ENCODE peak calls at places on chromosomes 16 and 17, in eight cellular contexts. E, A, T, W, U, Q, O and H are unnamed samples.

GRCh38 chr16:14050297-14051027 is 20.7 kb upstream of the MRTFB start:
- DNase-seq in W (no peak), E (no peak), T (peak; percentile 14), U (no peak), O (no peak), A (peak; percentile 37), Q (no peak), H (no peak)

GRCh38 chr17:73630531-73630930 is 13.7 kb downstream of the SDK2 start:
- DNase-seq in T (no peak), O (no peak), Q (peak; percentile 56), E (no peak), U (no peak), W (no peak), A (no peak), H (no peak)

GRCh38 chr16:58348986-58349385 is 43.3 kb upstream of the GINS3 start:
- DNase-seq in A (peak; percentile 65), E (no peak), W (no peak), Q (no peak), T (no peak), U (no peak), O (no peak), H (no peak)

GRCh38 chr16:85491798-85492616 is 121.1 kb upstream of the GSE1 start:
- DNase-seq in A (no peak), Q (no peak), T (no peak), O (no peak), E (no peak), W (peak; percentile 95), U (no peak), H (no peak)

GRCh38 chr16:55842369-55843104 is 9.6 kb upstream of the CES1 start:
- DNase-seq in W (no peak), U (peak; percentile 15), E (no peak), Q (no peak), T (peak; percentile 45), A (peak; percentile 16), O (peak; percentile 5), H (no peak)

GRCh38 chr17:83173997-83174858 is 94.8 kb downstream of the METRNL start:
- DNase-seq in W (no peak), U (no peak), T (peak; percentile 21), A (no peak), O (no peak), Q (peak; percentile 90), E (peak; percentile 6), H (no peak)

GRCh38 chr17:181213-182163 is at the start of gene DOC2B:
- DNase-seq in W (peak; percentile 69), E (no peak), Q (no peak), U (peak; percentile 21), T (peak; percentile 27), A (peak; percentile 6), O (no peak), H (peak; percentile 49)

GRCh38 chr17:30358055-30358760 is 20.5 kb upstream of the CPD start:
- DNase-seq in T (no peak), E (no peak), A (no peak), O (no peak), W (no peak), Q (no peak), U (no peak), H (no peak)

GRCh38 chr16:86502856-86503748 is 7.2 kb upstream of the FOXF1 start:
- DNase-seq in E (no peak), W (no peak), Q (no peak), O (no peak), A (no peak), T (peak; percentile 55), U (peak; percentile 38), H (no peak)

GRCh38 chr16:30958164-30959083 is 870 bp downstream of the SETD1A start:
- DNase-seq in E (no peak), O (no peak), T (peak; percentile 43), Q (no peak), A (peak; percentile 40), W (peak; percentile 56), U (peak; percentile 41), H (no peak)

GRCh38 chr17:28685366-28685765 is 23.4 kb downstream of the SUPT6H start:
- DNase-seq in W (no peak), Q (no peak), E (no peak), U (no peak), O (no peak), A (no peak), T (no peak), H (no peak)

GRCh38 chr17:63178530-63178929 is 212.5 kb downstream of the TANC2 start:
- DNase-seq in W (no peak), U (no peak), O (no peak), E (no peak), A (no peak), Q (no peak), T (peak; percentile 74), H (no peak)

GRCh38 chr17:61710546-61710945 is 119.5 kb upstream of the NACA2 start:
- DNase-seq in E (no peak), Q (no peak), O (no peak), T (no peak), U (no peak), A (no peak), W (no peak), H (no peak)

GRCh38 chr17:12830692-12831363 is 41.5 kb downstream of the ARHGAP44 start:
- DNase-seq in O (no peak), W (no peak), U (no peak), Q (no peak), T (no peak), E (no peak), A (no peak), H (no peak)

GRCh38 chr16:17228048-17228707 is 242.6 kb downstream of the XYLT1 start:
- DNase-seq in O (no peak), A (no peak), E (no peak), W (no peak), U (no peak), Q (no peak), T (no peak), H (no peak)

GRCh38 chr17:3557768-3558583 is at the start of gene TRPV3:
- DNase-seq in U (no peak), E (no peak), O (no peak), T (no peak), A (peak; percentile 87), Q (no peak), W (peak; percentile 72), H (no peak)

GRCh38 chr16:4709481-4709880 is 16.1 kb downstream of the NUDT16L1 start:
- DNase-seq in A (no peak), O (no peak), W (no peak), Q (no peak), U (no peak), E (no peak), T (peak; percentile 84), H (no peak)

GRCh38 chr16:4718466-4718865 is 15.6 kb downstream of the ANKS3 start:
- DNase-seq in U (no peak), W (no peak), T (no peak), Q (no peak), E (no peak), O (no peak), A (no peak), H (no peak)

GRCh38 chr16:4714996-4715395 is 19.1 kb downstream of the ANKS3 start:
- DNase-seq in U (no peak), W (no peak), O (no peak), A (no peak), Q (no peak), E (no peak), T (no peak), H (no peak)

GRCh38 chr16:4713663-4714501 is 20.2 kb downstream of the ANKS3 start:
- DNase-seq in Q (peak; percentile 65), O (no peak), A (no peak), U (no peak), E (no peak), T (no peak), W (no peak), H (no peak)
- TF ChIP-seq CTCF in Q (no peak), O (no peak), A (no peak), U (no peak), E (no peak), T (no peak), W (no peak), H (no peak)

GRCh38 chr16:20784204-20784603 is 20.4 kb downstream of the ACSM3 start:
- DNase-seq in O (no peak), T (no peak), A (no peak), E (no peak), Q (no peak), U (no peak), W (no peak), H (no peak)
- TF ChIP-seq CTCF in O (no peak), T (no peak), A (no peak), E (no peak), Q (no peak), U (no peak), W (no peak), H (no peak)

DNA sequence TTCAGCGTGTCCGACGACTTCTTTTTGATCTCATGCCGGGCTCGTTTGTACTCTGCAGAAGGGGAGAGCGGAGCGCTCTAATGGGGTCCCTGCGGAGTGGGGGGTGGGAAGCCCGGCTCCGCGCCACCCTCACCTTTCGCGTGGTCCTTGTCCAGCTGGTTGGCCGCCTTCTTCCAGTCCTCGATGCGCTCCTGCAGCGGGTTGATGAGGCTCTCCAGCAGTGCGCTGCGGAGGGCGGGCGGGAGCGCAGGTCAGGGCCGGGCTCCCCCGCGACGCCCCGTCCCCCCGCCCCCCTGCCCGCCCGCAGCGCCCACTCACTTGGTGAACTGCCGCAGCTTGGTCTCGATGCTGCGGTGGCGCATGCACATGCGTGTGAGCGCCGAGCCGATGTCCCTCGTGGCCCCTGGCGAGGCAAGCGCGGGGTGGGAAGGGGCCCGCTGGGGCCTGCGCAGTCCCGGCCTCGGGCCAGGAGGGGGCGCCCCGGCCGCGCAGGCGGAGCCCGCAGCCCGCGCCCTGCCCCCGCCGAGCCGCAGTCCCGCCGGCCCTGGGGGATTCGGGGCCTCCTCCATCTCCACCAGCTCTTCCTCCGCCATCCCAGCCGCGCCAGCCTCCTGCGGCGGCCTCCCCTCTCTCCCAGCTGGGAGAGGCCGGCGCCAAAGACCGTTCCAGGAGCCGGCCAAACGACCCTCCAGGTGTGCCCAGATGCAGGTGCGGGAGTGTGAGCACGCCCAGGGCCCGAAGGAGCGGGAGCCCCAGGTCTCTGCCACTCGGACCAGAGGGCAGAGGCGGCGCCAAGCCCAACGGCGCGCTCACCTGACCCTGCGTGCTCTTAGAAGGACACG is 6.0 kb downstream of the MTSS2 start:
- DNase-seq in U (no peak), O (no peak), W (no peak), T (no peak), Q (peak; percentile 91), E (no peak), A (no peak), H (no peak)
- TF ChIP-seq CTCF in U (no peak), O (peak; percentile 25), W (no peak), T (peak; percentile 58), Q (peak; percentile 75), E (no peak), A (peak; percentile 23), H (peak; percentile 21)

GRCh38 chr16:927931-928330 is 42.9 kb downstream of the LMF1 start:
- DNase-seq in Q (no peak), W (no peak), E (no peak), T (no peak), O (no peak), A (no peak), U (no peak), H (no peak)

GRCh38 chr16:929227-929669 is 41.5 kb downstream of the LMF1 start:
- DNase-seq in E (no peak), A (no peak), U (no peak), O (no peak), T (no peak), W (no peak), Q (peak; percentile 82), H (no peak)

GRCh38 chr16:926715-927114 is 44.1 kb downstream of the LMF1 start:
- DNase-seq in U (no peak), E (no peak), W (no peak), Q (no peak), A (no peak), O (no peak), T (no peak), H (no peak)

GRCh38 chr16:928526-928925 is 42.3 kb downstream of the LMF1 start:
- DNase-seq in Q (no peak), O (no peak), W (no peak), E (no peak), U (no peak), A (no peak), T (no peak), H (no peak)

GRCh38 chr16:927406-927805 is 43.4 kb downstream of the LMF1 start:
- DNase-seq in A (no peak), E (no peak), T (no peak), Q (no peak), O (no peak), U (no peak), W (no peak), H (no peak)
- TF ChIP-seq CTCF in A (no peak), E (no peak), T (no peak), Q (no peak), O (no peak), U (no peak), W (no peak), H (no peak)